ENCODE peak calls at places on chromosomes 1 and 21, in four cellular contexts. One of them, this sample, is unnamed.

GRCh38 chr1:246280551-246280950 is 226.5 kb downstream of the SMYD3 start:
- DNase-seq in fibroblast of mammary gland: peak
- DNase-seq in WTC11: no peak
- DNase-seq in neural crest cell: no peak
- DNase-seq in this sample: peak

GRCh38 chr1:186152227-186152944 is 222.7 kb downstream of the TPR start:
- DNase-seq in fibroblast of mammary gland: peak
- DNase-seq in WTC11: no peak
- DNase-seq in neural crest cell: no peak
- DNase-seq in this sample: peak

GRCh38 chr1:36208978-36209708 is 15.1 kb upstream of the THRAP3 start:
- DNase-seq in fibroblast of mammary gland: no peak
- DNase-seq in WTC11: no peak
- DNase-seq in neural crest cell: no peak
- DNase-seq in this sample: no peak

GRCh38 chr1:114236517-114236916 is 82.8 kb upstream of the SYT6 start:
- DNase-seq in fibroblast of mammary gland: no peak
- DNase-seq in WTC11: no peak
- DNase-seq in neural crest cell: no peak
- DNase-seq in this sample: no peak

GRCh38 chr1:151511636-151512215 is 539 bp downstream of the CGN start:
- DNase-seq in fibroblast of mammary gland: no peak
- DNase-seq in WTC11: peak
- DNase-seq in neural crest cell: peak
- DNase-seq in this sample: no peak

GRCh38 chr1:109713636-109714035 is 1.6 kb downstream of the GSTM5 start:
- DNase-seq in fibroblast of mammary gland: no peak
- DNase-seq in WTC11: no peak
- DNase-seq in neural crest cell: no peak
- DNase-seq in this sample: no peak

GRCh38 chr1:119637719-119638118 is 10.3 kb downstream of the ZNF697 start:
- DNase-seq in fibroblast of mammary gland: no peak
- DNase-seq in WTC11: no peak
- DNase-seq in neural crest cell: no peak
- DNase-seq in this sample: no peak

GRCh38 chr1:117579221-117579906 is 26.5 kb upstream of the TENT5C start:
- DNase-seq in fibroblast of mammary gland: no peak
- DNase-seq in WTC11: no peak
- DNase-seq in neural crest cell: no peak
- DNase-seq in this sample: no peak

GRCh38 chr1:46529031-46529630 is 22.3 kb downstream of the KNCN start:
- DNase-seq in fibroblast of mammary gland: no peak
- DNase-seq in WTC11: no peak
- DNase-seq in neural crest cell: no peak
- DNase-seq in this sample: no peak

GRCh38 chr21:16640297-16641027 is 872.4 kb upstream of the CXADR start:
- DNase-seq in fibroblast of mammary gland: no peak
- DNase-seq in WTC11: no peak
- DNase-seq in neural crest cell: no peak
- DNase-seq in this sample: no peak

GRCh38 chr21:36749935-36750578 is 51.1 kb downstream of the SIM2 start:
- DNase-seq in fibroblast of mammary gland: peak
- DNase-seq in WTC11: peak
- DNase-seq in neural crest cell: peak
- DNase-seq in this sample: no peak

GRCh38 chr1:212203611-212204010 is 81.6 kb upstream of the PPP2R5A start:
- DNase-seq in fibroblast of mammary gland: no peak
- DNase-seq in WTC11: no peak
- DNase-seq in neural crest cell: no peak
- DNase-seq in this sample: no peak

GRCh38 chr1:225431081-225431863 is 3.4 kb upstream of the LBR start:
- DNase-seq in fibroblast of mammary gland: no peak
- DNase-seq in WTC11: no peak
- DNase-seq in neural crest cell: no peak
- DNase-seq in this sample: no peak

GRCh38 chr1:3470650-3471355 is 16.3 kb downstream of the ARHGEF16 start:
- DNase-seq in fibroblast of mammary gland: no peak
- DNase-seq in WTC11: peak
- DNase-seq in neural crest cell: no peak
- DNase-seq in this sample: no peak

GRCh38 chr1:30749691-30750583 is 7.6 kb downstream of the LAPTM5 start:
- DNase-seq in fibroblast of mammary gland: no peak
- DNase-seq in WTC11: no peak
- DNase-seq in neural crest cell: no peak
- DNase-seq in this sample: no peak

GRCh38 chr1:22117238-22117637 is 25.7 kb downstream of the WNT4 start:
- DNase-seq in fibroblast of mammary gland: no peak
- DNase-seq in WTC11: no peak
- DNase-seq in neural crest cell: no peak
- DNase-seq in this sample: no peak

GRCh38 chr21:46455575-46456385 is 2.9 kb upstream of the DIP2A start:
- DNase-seq in fibroblast of mammary gland: peak
- DNase-seq in WTC11: no peak
- DNase-seq in neural crest cell: no peak
- DNase-seq in this sample: peak

GRCh38 chr1:53390261-53390660 is 62.4 kb upstream of the LRP8 start:
- DNase-seq in fibroblast of mammary gland: no peak
- DNase-seq in WTC11: no peak
- DNase-seq in neural crest cell: no peak
- DNase-seq in this sample: no peak

GRCh38 chr1:2334366-2334765 is 57.0 kb downstream of the MORN1 start:
- DNase-seq in fibroblast of mammary gland: no peak
- DNase-seq in WTC11: no peak
- DNase-seq in neural crest cell: no peak
- DNase-seq in this sample: no peak

GRCh38 chr1:19456915-19457554 is 28.3 kb downstream of the CAPZB start:
- DNase-seq in fibroblast of mammary gland: peak
- DNase-seq in WTC11: no peak
- DNase-seq in neural crest cell: no peak
- DNase-seq in this sample: no peak

GRCh38 chr1:110106013-110106941 is 6.0 kb upstream of the UBL4B start:
- DNase-seq in fibroblast of mammary gland: peak
- DNase-seq in WTC11: peak
- DNase-seq in neural crest cell: peak
- DNase-seq in this sample: peak

GRCh38 chr1:8089535-8090228 is 63.6 kb upstream of the ERRFI1 start:
- DNase-seq in fibroblast of mammary gland: peak
- DNase-seq in WTC11: no peak
- DNase-seq in neural crest cell: no peak
- DNase-seq in this sample: no peak

GRCh38 chr21:17045214-17045835 is 467.5 kb upstream of the CXADR start:
- DNase-seq in fibroblast of mammary gland: peak
- DNase-seq in WTC11: no peak
- DNase-seq in neural crest cell: no peak
- DNase-seq in this sample: peak

GRCh38 chr21:46160563-46161179 is 5.3 kb upstream of the FTCD start:
- DNase-seq in fibroblast of mammary gland: no peak
- DNase-seq in WTC11: no peak
- DNase-seq in neural crest cell: no peak
- DNase-seq in this sample: no peak

GRCh38 chr1:182330303-182330702 is 61.3 kb downstream of the GLUL start:
- DNase-seq in fibroblast of mammary gland: peak
- DNase-seq in WTC11: no peak
- DNase-seq in neural crest cell: no peak
- DNase-seq in this sample: peak

GRCh38 chr1:23376890-23377811 is 7.5 kb upstream of the ZNF436 start:
- DNase-seq in fibroblast of mammary gland: peak
- DNase-seq in WTC11: no peak
- DNase-seq in neural crest cell: no peak
- DNase-seq in this sample: peak

GRCh38 chr1:169460193-169460833 is 25.4 kb downstream of the SLC19A2 start:
- DNase-seq in fibroblast of mammary gland: peak
- DNase-seq in WTC11: peak
- DNase-seq in neural crest cell: no peak
- DNase-seq in this sample: peak

GRCh38 chr1:68128157-68128556 is 77.7 kb upstream of the DIRAS3 start:
- DNase-seq in fibroblast of mammary gland: peak
- DNase-seq in WTC11: no peak
- DNase-seq in neural crest cell: no peak
- DNase-seq in this sample: peak

GRCh38 chr1:17527036-17527914 is 12.2 kb upstream of the ARHGEF10L start:
- DNase-seq in fibroblast of mammary gland: peak
- DNase-seq in WTC11: no peak
- DNase-seq in neural crest cell: no peak
- DNase-seq in this sample: peak

GRCh38 chr1:91161749-91162148 is 139.9 kb upstream of the ZNF644 start:
- DNase-seq in fibroblast of mammary gland: no peak
- DNase-seq in WTC11: no peak
- DNase-seq in neural crest cell: no peak
- DNase-seq in this sample: no peak

GRCh38 chr1:15323351-15323988 is 76.4 kb downstream of the FHAD1 start:
- DNase-seq in fibroblast of mammary gland: peak
- DNase-seq in WTC11: peak
- DNase-seq in neural crest cell: peak
- DNase-seq in this sample: peak

GRCh38 chr21:17492415-17493168 is 20.3 kb upstream of the CXADR start:
- DNase-seq in fibroblast of mammary gland: peak
- DNase-seq in WTC11: no peak
- DNase-seq in neural crest cell: no peak
- DNase-seq in this sample: peak

GRCh38 chr1:226646026-226646869 is 92.8 kb downstream of the ITPKB start:
- DNase-seq in fibroblast of mammary gland: no peak
- DNase-seq in WTC11: no peak
- DNase-seq in neural crest cell: no peak
- DNase-seq in this sample: peak

GRCh38 chr1:243933495-243933894 is 83.5 kb upstream of the AKT3 start:
- DNase-seq in fibroblast of mammary gland: no peak
- DNase-seq in WTC11: no peak
- DNase-seq in neural crest cell: no peak
- DNase-seq in this sample: no peak

GRCh38 chr1:241715435-241715834 is 63.4 kb downstream of the WDR64 start:
- DNase-seq in fibroblast of mammary gland: no peak
- DNase-seq in WTC11: no peak
- DNase-seq in neural crest cell: no peak
- DNase-seq in this sample: no peak

GRCh38 chr21:17540530-17540929 is 27.7 kb downstream of the CXADR start:
- DNase-seq in fibroblast of mammary gland: no peak
- DNase-seq in WTC11: no peak
- DNase-seq in neural crest cell: no peak
- DNase-seq in this sample: peak

GRCh38 chr1:96472471-96472870 is 249.1 kb upstream of the PTBP2 start:
- DNase-seq in fibroblast of mammary gland: peak
- DNase-seq in WTC11: no peak
- DNase-seq in neural crest cell: no peak
- DNase-seq in this sample: peak

This sample was measured in choroid plexus epithelial cell.